ENCODE peak calls at places on chromosome 14, in ten cellular contexts. One of them, this sample, is unnamed.

GRCh38 chr14:103057372-103058208 is at the start of gene CDC42BPB:
- DNase-seq in head of caudate nucleus: peak
- DNase-seq in MCF 10A: peak
- DNase-seq in AG10803: peak
- DNase-seq in HS-5: no peak
- DNase-seq in cardiac muscle cell: peak
- DNase-seq in ELR: peak
- DNase-seq in NCI-H1092 treated with DMSO at 0.1 percent for 48 hours: peak
- DNase-seq in Panc1: no peak
- DNase-seq in HEK293T: peak
- DNase-seq in this sample: peak

GRCh38 chr14:74179775-74180354 is 59.4 kb upstream of the VSX2 start:
- DNase-seq in head of caudate nucleus: no peak
- DNase-seq in MCF 10A: no peak
- DNase-seq in AG10803: no peak
- DNase-seq in HS-5: no peak
- DNase-seq in cardiac muscle cell: no peak
- DNase-seq in ELR: no peak
- DNase-seq in NCI-H1092 treated with DMSO at 0.1 percent for 48 hours: no peak
- DNase-seq in Panc1: no peak
- DNase-seq in HEK293T: no peak
- DNase-seq in this sample: no peak

GRCh38 chr14:88385212-88386101 is at the start of gene SPATA7:
- DNase-seq in head of caudate nucleus: peak
- DNase-seq in MCF 10A: peak
- DNase-seq in AG10803: peak
- DNase-seq in HS-5: peak
- DNase-seq in cardiac muscle cell: peak
- DNase-seq in ELR: peak
- DNase-seq in NCI-H1092 treated with DMSO at 0.1 percent for 48 hours: peak
- DNase-seq in Panc1: peak
- DNase-seq in HEK293T: peak
- DNase-seq in this sample: peak

GRCh38 chr14:74820288-74820687 is 55.7 kb downstream of the PROX2 start:
- DNase-seq in head of caudate nucleus: no peak
- DNase-seq in MCF 10A: no peak
- DNase-seq in AG10803: no peak
- DNase-seq in HS-5: no peak
- DNase-seq in cardiac muscle cell: no peak
- DNase-seq in ELR: no peak
- DNase-seq in NCI-H1092 treated with DMSO at 0.1 percent for 48 hours: no peak
- DNase-seq in Panc1: no peak
- DNase-seq in HEK293T: no peak
- DNase-seq in this sample: no peak

GRCh38 chr14:54642950-54643695 is 76.2 kb downstream of the SAMD4A start:
- DNase-seq in head of caudate nucleus: no peak
- DNase-seq in MCF 10A: peak
- DNase-seq in AG10803: peak
- DNase-seq in HS-5: no peak
- DNase-seq in cardiac muscle cell: peak
- DNase-seq in ELR: peak
- DNase-seq in NCI-H1092 treated with DMSO at 0.1 percent for 48 hours: no peak
- DNase-seq in Panc1: no peak
- DNase-seq in HEK293T: no peak
- DNase-seq in this sample: peak

GRCh38 chr14:89921896-89922548 is 32.5 kb downstream of the EFCAB11 start:
- DNase-seq in head of caudate nucleus: peak
- DNase-seq in MCF 10A: peak
- DNase-seq in AG10803: peak
- DNase-seq in HS-5: peak
- DNase-seq in cardiac muscle cell: no peak
- DNase-seq in ELR: peak
- DNase-seq in NCI-H1092 treated with DMSO at 0.1 percent for 48 hours: no peak
- DNase-seq in Panc1: no peak
- DNase-seq in HEK293T: no peak
- DNase-seq in this sample: no peak

GRCh38 chr14:88515499-88516221 is 39.1 kb downstream of the PTPN21 start:
- DNase-seq in head of caudate nucleus: no peak
- DNase-seq in MCF 10A: no peak
- DNase-seq in AG10803: no peak
- DNase-seq in HS-5: no peak
- DNase-seq in cardiac muscle cell: no peak
- DNase-seq in ELR: no peak
- DNase-seq in NCI-H1092 treated with DMSO at 0.1 percent for 48 hours: no peak
- DNase-seq in Panc1: no peak
- DNase-seq in HEK293T: no peak
- DNase-seq in this sample: no peak

GRCh38 chr14:67738740-67739504 is 37.2 kb downstream of the RDH12 start:
- DNase-seq in head of caudate nucleus: peak
- DNase-seq in MCF 10A: peak
- DNase-seq in AG10803: peak
- DNase-seq in HS-5: peak
- DNase-seq in cardiac muscle cell: no peak
- DNase-seq in ELR: peak
- DNase-seq in NCI-H1092 treated with DMSO at 0.1 percent for 48 hours: no peak
- DNase-seq in Panc1: no peak
- DNase-seq in HEK293T: no peak
- DNase-seq in this sample: no peak

GRCh38 chr14:22627506-22628263 is 16.5 kb downstream of the OR6J1 start:
- DNase-seq in head of caudate nucleus: no peak
- DNase-seq in MCF 10A: no peak
- DNase-seq in AG10803: no peak
- DNase-seq in HS-5: no peak
- DNase-seq in cardiac muscle cell: no peak
- DNase-seq in ELR: no peak
- DNase-seq in NCI-H1092 treated with DMSO at 0.1 percent for 48 hours: no peak
- DNase-seq in Panc1: no peak
- DNase-seq in HEK293T: no peak
- DNase-seq in this sample: no peak

GRCh38 chr14:61578745-61579144 is 116.6 kb upstream of the HIF1A start:
- DNase-seq in head of caudate nucleus: no peak
- DNase-seq in MCF 10A: no peak
- DNase-seq in AG10803: no peak
- DNase-seq in HS-5: no peak
- DNase-seq in cardiac muscle cell: no peak
- DNase-seq in ELR: no peak
- DNase-seq in NCI-H1092 treated with DMSO at 0.1 percent for 48 hours: no peak
- DNase-seq in Panc1: no peak
- DNase-seq in HEK293T: no peak
- DNase-seq in this sample: no peak

GRCh38 chr14:50676814-50677516 is 8.9 kb upstream of the SAV1 start:
- DNase-seq in head of caudate nucleus: no peak
- DNase-seq in MCF 10A: no peak
- DNase-seq in AG10803: no peak
- DNase-seq in HS-5: no peak
- DNase-seq in cardiac muscle cell: no peak
- DNase-seq in ELR: no peak
- DNase-seq in NCI-H1092 treated with DMSO at 0.1 percent for 48 hours: no peak
- DNase-seq in Panc1: no peak
- DNase-seq in HEK293T: no peak
- DNase-seq in this sample: no peak

GRCh38 chr14:54728700-54729527 is 162.0 kb downstream of the SAMD4A start:
- DNase-seq in head of caudate nucleus: peak
- DNase-seq in MCF 10A: no peak
- DNase-seq in AG10803: peak
- DNase-seq in HS-5: no peak
- DNase-seq in cardiac muscle cell: no peak
- DNase-seq in ELR: peak
- DNase-seq in NCI-H1092 treated with DMSO at 0.1 percent for 48 hours: no peak
- DNase-seq in Panc1: no peak
- DNase-seq in HEK293T: no peak
- DNase-seq in this sample: no peak

GRCh38 chr14:98198385-98198784 is 1073.6 kb downstream of the BCL11B start:
- DNase-seq in head of caudate nucleus: no peak
- DNase-seq in MCF 10A: no peak
- DNase-seq in AG10803: no peak
- DNase-seq in HS-5: no peak
- DNase-seq in cardiac muscle cell: no peak
- DNase-seq in ELR: no peak
- DNase-seq in NCI-H1092 treated with DMSO at 0.1 percent for 48 hours: no peak
- DNase-seq in Panc1: no peak
- DNase-seq in HEK293T: no peak
- DNase-seq in this sample: no peak

GRCh38 chr14:105059035-105059916 is 6.0 kb downstream of the GPR132 start:
- DNase-seq in head of caudate nucleus: no peak
- DNase-seq in MCF 10A: no peak
- DNase-seq in AG10803: no peak
- DNase-seq in HS-5: no peak
- DNase-seq in cardiac muscle cell: no peak
- DNase-seq in ELR: no peak
- DNase-seq in NCI-H1092 treated with DMSO at 0.1 percent for 48 hours: no peak
- DNase-seq in Panc1: no peak
- DNase-seq in HEK293T: no peak
- DNase-seq in this sample: no peak

GRCh38 chr14:101333335-101334280 is 227.7 kb upstream of the DIO3 start:
- DNase-seq in head of caudate nucleus: no peak
- DNase-seq in MCF 10A: peak
- DNase-seq in AG10803: no peak
- DNase-seq in HS-5: no peak
- DNase-seq in cardiac muscle cell: no peak
- DNase-seq in ELR: no peak
- DNase-seq in NCI-H1092 treated with DMSO at 0.1 percent for 48 hours: no peak
- DNase-seq in Panc1: no peak
- DNase-seq in HEK293T: no peak
- DNase-seq in this sample: no peak

GRCh38 chr14:65237956-65238355 is 135.6 kb upstream of the MAX start:
- DNase-seq in head of caudate nucleus: no peak
- DNase-seq in MCF 10A: no peak
- DNase-seq in AG10803: no peak
- DNase-seq in HS-5: no peak
- DNase-seq in cardiac muscle cell: no peak
- DNase-seq in ELR: peak
- DNase-seq in NCI-H1092 treated with DMSO at 0.1 percent for 48 hours: no peak
- DNase-seq in Panc1: no peak
- DNase-seq in HEK293T: no peak
- DNase-seq in this sample: no peak

GRCh38 chr14:92600318-92601053 is 86.9 kb downstream of the RIN3 start:
- DNase-seq in head of caudate nucleus: no peak
- DNase-seq in MCF 10A: peak
- DNase-seq in AG10803: peak
- DNase-seq in HS-5: peak
- DNase-seq in cardiac muscle cell: no peak
- DNase-seq in ELR: peak
- DNase-seq in NCI-H1092 treated with DMSO at 0.1 percent for 48 hours: no peak
- DNase-seq in Panc1: no peak
- DNase-seq in HEK293T: no peak
- DNase-seq in this sample: peak

GRCh38 chr14:71668186-71668912 is 263.9 kb upstream of the RGS6 start:
- DNase-seq in head of caudate nucleus: no peak
- DNase-seq in MCF 10A: no peak
- DNase-seq in AG10803: peak
- DNase-seq in HS-5: no peak
- DNase-seq in cardiac muscle cell: no peak
- DNase-seq in ELR: no peak
- DNase-seq in NCI-H1092 treated with DMSO at 0.1 percent for 48 hours: no peak
- DNase-seq in Panc1: no peak
- DNase-seq in HEK293T: no peak
- DNase-seq in this sample: no peak